ENCODE peak calls at places on chromosome 6, in six cellular contexts. W is aorta; Y is fibroblast of villous mesenchyme; Q is right cardiac atrium; K is astrocyte of the cerebellum; F is CD4-positive, alpha-beta memory T cell. V is an unnamed sample.

GRCh38 chr6:25951296-25952032 is 11.1 kb upstream of the TRIM38 start:
- DNase-seq in K (no peak), Y (no peak), F (no peak), W (no peak), Q (no peak), V (no peak)

GRCh38 chr6:84748331-84748730 is 16.1 kb downstream of the TBX18 start:
- DNase-seq in W (no peak), Q (no peak), F (no peak), K (no peak), Y (no peak), V (no peak)

GRCh38 chr6:132405143-132405915 is 4.1 kb upstream of the MOXD1 start:
- DNase-seq in K (peak), W (no peak), F (no peak), Q (no peak), Y (peak), V (no peak)

GRCh38 chr6:64679411-64679810 is 1027.6 kb downstream of the EYS start:
- DNase-seq in F (no peak), Y (no peak), Q (no peak), K (no peak), W (no peak), V (no peak)

GRCh38 chr6:166286831-166287271 is 21.3 kb downstream of the PRR18 start:
- DNase-seq in F (no peak), Q (no peak), K (no peak), W (no peak), Y (no peak), V (no peak)

GRCh38 chr6:7866531-7866930 is 44.1 kb downstream of the TXNDC5 start:
- DNase-seq in Y (no peak), F (no peak), W (no peak), Q (no peak), K (no peak), V (no peak)

GRCh38 chr6:13038315-13039261 is 289.7 kb downstream of the TBC1D7 start:
- DNase-seq in Y (no peak), W (no peak), F (no peak), Q (peak), K (peak), V (peak)

GRCh38 chr6:37582309-37582708 is 82.6 kb upstream of the CCDC167 start:
- DNase-seq in K (no peak), F (no peak), Q (no peak), Y (no peak), W (no peak), V (no peak)

GRCh38 chr6:54970337-54970736 is 123.8 kb downstream of the FAM83B start:
- DNase-seq in Y (no peak), K (no peak), W (no peak), Q (no peak), F (no peak), V (no peak)

GRCh38 chr6:104837158-104837557 is 22.6 kb downstream of the HACE1 start:
- DNase-seq in W (no peak), Y (no peak), K (no peak), F (no peak), Q (no peak), V (no peak)

GRCh38 chr6:155154158-155154830 is 109.5 kb upstream of the CLDN20 start:
- DNase-seq in Q (no peak), F (no peak), W (no peak), Y (peak), K (peak), V (peak)

GRCh38 chr6:43673444-43674063 is 14.0 kb downstream of the MRPS18A start:
- DNase-seq in Y (no peak), W (no peak), F (no peak), K (no peak), Q (no peak), V (no peak)

GRCh38 chr6:122806290-122806689 is 17.2 kb downstream of the SMPDL3A start:
- DNase-seq in K (no peak), F (no peak), Q (no peak), Y (peak), W (no peak), V (no peak)

GRCh38 chr6:170199716-170200115 is 91.2 kb downstream of the DLL1 start:
- DNase-seq in Y (no peak), K (no peak), Q (no peak), W (no peak), F (no peak), V (no peak)

GRCh38 chr6:37049990-37050853 is 44.8 kb downstream of the FGD2 start:
- DNase-seq in Y (no peak), K (no peak), F (peak), Q (peak), W (peak), V (no peak)

GRCh38 chr6:92329416-92329815 is 1089.9 kb downstream of the EPHA7 start:
- DNase-seq in Q (no peak), W (no peak), K (no peak), Y (peak), F (no peak), V (no peak)

GRCh38 chr6:125789576-125790402 is 971 bp upstream of the NCOA7 start:
- DNase-seq in Q (peak), W (peak), K (no peak), F (peak), Y (peak), V (no peak)

GRCh38 chr6:159898519-159898918 is 7.7 kb downstream of the MAS1 start:
- DNase-seq in K (no peak), Q (no peak), F (no peak), Y (no peak), W (no peak), V (no peak)

GRCh38 chr6:128327890-128328289 is 192.5 kb downstream of the PTPRK start:
- DNase-seq in K (no peak), F (peak), W (no peak), Q (no peak), Y (peak), V (no peak)

GRCh38 chr6:48429610-48430009 is 318.6 kb upstream of the PTCHD4 start:
- DNase-seq in W (no peak), Y (no peak), Q (no peak), F (no peak), K (no peak), V (no peak)

GRCh38 chr6:108847738-108848115 is 495 bp upstream of the ARMC2 start:
- DNase-seq in K (no peak), W (no peak), Y (no peak), Q (no peak), F (no peak), V (no peak)

GRCh38 chr6:129671442-129672344 is 38.3 kb downstream of the ARHGAP18 start:
- DNase-seq in Q (peak), Y (no peak), W (no peak), F (peak), K (no peak), V (no peak)

GRCh38 chr6:41027799-41028617 is 11.0 kb downstream of the UNC5CL start:
- DNase-seq in Q (peak), F (peak), K (peak), W (peak), Y (peak), V (peak)

GRCh38 chr6:135451617-135452190 is 45.8 kb downstream of the AHI1 start:
- DNase-seq in F (peak), K (peak), W (no peak), Q (no peak), Y (peak), V (no peak)

GRCh38 chr6:7112741-7113313 is 5.1 kb downstream of the RREB1 start:
- DNase-seq in K (no peak), Q (peak), F (no peak), Y (no peak), W (no peak), V (no peak)

GRCh38 chr6:129795261-129795660 is 65.9 kb downstream of the TMEM244 start:
- DNase-seq in Q (no peak), Y (no peak), F (no peak), W (no peak), K (no peak), V (no peak)

GRCh38 chr6:17225767-17226166 is 55.4 kb upstream of the RBM24 start:
- DNase-seq in Y (no peak), Q (no peak), W (no peak), K (no peak), F (no peak), V (no peak)

GRCh38 chr6:43447604-43448003 is 7.7 kb downstream of the DLK2 start:
- DNase-seq in W (no peak), F (no peak), Q (no peak), K (no peak), Y (no peak), V (no peak)

GRCh38 chr6:122400467-122401089 is 1.1 kb downstream of the HSF2 start:
- DNase-seq in Y (no peak), W (no peak), K (no peak), F (peak), Q (no peak), V (no peak)

GRCh38 chr6:168528457-168529095 is 87.6 kb downstream of the SMOC2 start:
- DNase-seq in Q (no peak), F (no peak), K (no peak), Y (no peak), W (no peak), V (no peak)

GRCh38 chr6:26553264-26553738 is 15.1 kb downstream of the HMGN4 start:
- DNase-seq in K (peak), F (peak), Q (peak), W (peak), Y (peak), V (no peak)

GRCh38 chr6:155483858-155484257 is 28.2 kb upstream of the NOX3 start:
- DNase-seq in Q (no peak), W (no peak), F (no peak), K (no peak), Y (peak), V (peak)

GRCh38 chr6:45419574-45420082 is 41.9 kb upstream of the SUPT3H start:
- DNase-seq in W (peak), Q (peak), K (no peak), Y (peak), F (peak), V (no peak)

GRCh38 chr6:148745926-148746325 is 904 bp upstream of the UST start:
- DNase-seq in K (no peak), W (no peak), F (no peak), Y (peak), Q (no peak), V (no peak)

GRCh38 chr6:28943223-28943556 is 19.4 kb upstream of the TRIM27 start:
- DNase-seq in K (no peak), Y (no peak), Q (no peak), F (no peak), W (no peak), V (no peak)

GRCh38 chr6:36590237-36590636 is 3.9 kb upstream of the SRSF3 start:
- DNase-seq in F (no peak), Q (no peak), Y (peak), K (peak), W (no peak), V (peak)

GRCh38 chr6:143964667-143965066 is 43.4 kb downstream of the PLAGL1 start:
- DNase-seq in K (no peak), Q (peak), W (no peak), F (no peak), Y (peak), V (no peak)

GRCh38 chr6:133411757-133412156 is 170.6 kb downstream of the EYA4 start:
- DNase-seq in Q (no peak), Y (no peak), K (no peak), F (no peak), W (no peak), V (no peak)

GRCh38 chr6:133408543-133408942 is 167.4 kb downstream of the EYA4 start:
- DNase-seq in F (no peak), Q (no peak), K (no peak), W (no peak), Y (no peak), V (no peak)

GRCh38 chr6:133404728-133405127 is 163.6 kb downstream of the EYA4 start:
- DNase-seq in K (no peak), Y (no peak), W (no peak), F (no peak), Q (no peak), V (no peak)

GRCh38 chr6:133410628-133411027 is 169.5 kb downstream of the EYA4 start:
- DNase-seq in F (no peak), K (no peak), Q (no peak), W (no peak), Y (no peak), V (no peak)

GRCh38 chr6:133407320-133408100 is 166.4 kb downstream of the EYA4 start:
- DNase-seq in Q (no peak), Y (no peak), F (no peak), W (no peak), K (no peak), V (no peak)
- H3K4me3 ChIP-seq in Q (no peak), Y (no peak), F (no peak), W (no peak), K (no peak), V (no peak)

GRCh38 chr6:75281643-75282042 is 2.9 kb downstream of the TMEM30A start:
- DNase-seq in W (no peak), K (no peak), Y (no peak), Q (no peak), F (no peak), V (no peak)

GRCh38 chr6:75282706-75283105 is 1.9 kb downstream of the TMEM30A start:
- DNase-seq in K (no peak), Y (no peak), W (no peak), F (no peak), Q (no peak), V (no peak)

GRCh38 chr6:75279418-75279817 is 5.2 kb downstream of the TMEM30A start:
- DNase-seq in W (no peak), K (no peak), F (no peak), Y (no peak), Q (no peak), V (no peak)

GRCh38 chr6:75278474-75279077 is 6.0 kb downstream of the TMEM30A start:
- DNase-seq in K (no peak), Y (no peak), Q (no peak), W (no peak), F (no peak), V (no peak)

GRCh38 chr6:75280131-75280855 is 4.3 kb downstream of the TMEM30A start:
- DNase-seq in W (no peak), Q (no peak), Y (peak), F (no peak), K (no peak), V (no peak)
- H3K4me3 ChIP-seq in W (peak), Q (no peak), Y (peak), F (no peak), K (no peak), V (peak)

DNA sequence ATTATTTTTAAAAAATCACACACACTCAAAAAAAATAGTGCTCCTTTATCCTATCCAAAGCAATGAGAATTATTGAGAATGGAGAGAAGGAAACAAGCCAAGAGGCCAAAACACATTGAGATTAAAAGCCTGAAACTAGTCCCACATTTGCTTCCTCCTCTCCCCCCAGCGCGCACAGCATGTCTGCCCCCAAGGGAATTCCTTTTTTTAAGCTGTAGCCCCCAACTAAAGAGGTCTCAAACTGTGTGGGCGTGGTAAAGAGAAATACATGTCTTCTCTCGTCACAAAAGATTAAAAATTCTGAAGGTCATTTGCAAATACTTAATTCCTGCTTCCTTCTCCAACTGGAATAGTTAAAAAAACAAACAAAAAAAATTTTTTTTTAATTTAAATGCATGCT is 52.7 kb downstream of the LGSN start:
- DNase-seq in F (no peak), K (no peak), Y (no peak), Q (no peak), W (no peak), V (no peak)
- H3K4me3 ChIP-seq in F (no peak), K (no peak), Y (no peak), Q (no peak), W (no peak), V (no peak)

DNA sequence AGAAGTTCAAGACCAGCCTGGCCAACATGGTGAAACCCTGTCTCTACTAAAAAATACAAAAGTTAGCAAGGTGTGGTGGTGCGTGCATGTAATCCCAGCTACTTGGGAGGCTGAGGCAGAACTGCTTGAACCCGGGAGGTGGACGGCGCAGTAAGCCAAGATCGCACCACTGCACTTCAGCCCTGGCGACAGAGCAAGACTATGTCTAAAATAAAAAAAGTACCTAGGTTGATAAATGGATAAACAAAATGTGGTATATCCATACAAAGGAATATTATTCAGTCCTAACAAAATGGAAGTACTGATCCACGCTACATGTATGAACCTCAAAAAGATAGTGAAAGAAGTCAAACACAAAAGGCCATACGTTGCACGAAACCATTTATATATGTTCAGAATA is 1.2 kb upstream of the RPF2 start:
- DNase-seq in K (no peak), F (no peak), Y (no peak), W (no peak), Q (no peak), V (no peak)
- H3K4me3 ChIP-seq in K (peak), F (peak), Y (peak), W (no peak), Q (peak), V (no peak)

GRCh38 chr6:157307661-157308060 is 15.7 kb downstream of the TMEM242 start:
- DNase-seq in W (no peak), K (no peak), Y (no peak), F (no peak), Q (no peak), V (no peak)

GRCh38 chr6:157302761-157303160 is 20.6 kb downstream of the TMEM242 start:
- DNase-seq in Y (no peak), K (no peak), W (no peak), F (no peak), Q (no peak), V (no peak)

GRCh38 chr6:157300436-157300835 is 22.9 kb downstream of the TMEM242 start:
- DNase-seq in Y (no peak), W (peak), K (no peak), Q (no peak), F (no peak), V (no peak)

GRCh38 chr6:157305676-157306653 is 17.4 kb downstream of the TMEM242 start:
- DNase-seq in Y (no peak), W (no peak), Q (no peak), K (no peak), F (no peak), V (no peak)

GRCh38 chr6:157304840-157305675 is 18.3 kb downstream of the TMEM242 start:
- DNase-seq in F (no peak), W (no peak), Y (peak), Q (peak), K (no peak), V (no peak)
- H3K4me3 ChIP-seq in F (no peak), W (no peak), Y (peak), Q (peak), K (no peak), V (no peak)

V was measured in skeletal muscle cell.